ENCODE peak calls at places on chromosomes 2 and 18, in ten cellular contexts. S is left lung, Q is fibroblast of villous mesenchyme, X is keratinocyte, G is neural progenitor cell, O is AG04450, F is A673, Y is fibroblast of lung, Z is left ventricle myocardium inferior, J is sigmoid colon. U is an unnamed sample.

GRCh38 chr18:23528580-23529472 is 25.5 kb downstream of the RMC1 start:
- DNase-seq in S (no peak), Q (peak; percentile 97), X (no peak), G (no peak), O (no peak), F (no peak), Y (peak; percentile 38), Z (peak; percentile 52), J (peak; percentile 77), U (no peak)

GRCh38 chr2:207765960-207766582 is 3.6 kb downstream of the FZD5 start:
- DNase-seq in S (no peak), Q (no peak), X (no peak), G (peak; percentile 64), O (no peak), F (no peak), Y (no peak), Z (no peak), J (no peak), U (no peak)

GRCh38 chr2:215022418-215022817 is 116.0 kb downstream of the ABCA12 start:
- DNase-seq in S (no peak), Q (no peak), X (no peak), G (no peak), O (no peak), F (peak; percentile 48), Y (peak; percentile 83), Z (no peak), J (no peak), U (peak; percentile 43)

GRCh38 chr2:2901384-2902345 is 476.0 kb downstream of the EIPR1 start:
- DNase-seq in S (no peak), Q (no peak), X (no peak), G (no peak), O (no peak), F (peak; percentile 46), Y (no peak), Z (no peak), J (no peak), U (no peak)

GRCh38 chr2:68466361-68466777 is 725 bp downstream of the FBXO48 start:
- DNase-seq in S (no peak), Q (peak; percentile 56), X (peak; percentile 73), G (peak; percentile 44), O (peak; percentile 38), F (no peak), Y (peak; percentile 91), Z (no peak), J (no peak), U (peak; percentile 84)

GRCh38 chr2:230958803-230959756 is 34.0 kb upstream of the GPR55 start:
- DNase-seq in S (no peak), Q (no peak), X (no peak), G (no peak), O (no peak), F (no peak), Y (no peak), Z (no peak), J (no peak), U (no peak)

GRCh38 chr18:47490882-47491281 is 239.4 kb upstream of the SKOR2 start:
- DNase-seq in S (no peak), Q (no peak), X (no peak), G (no peak), O (no peak), F (no peak), Y (no peak), Z (no peak), J (no peak), U (no peak)

GRCh38 chr2:47249427-47249826 is 94.3 kb upstream of the STPG4 start:
- DNase-seq in S (no peak), Q (no peak), X (no peak), G (no peak), O (no peak), F (no peak), Y (peak; percentile 38), Z (no peak), J (no peak), U (peak; percentile 58)

GRCh38 chr2:14676371-14676770 is 43.9 kb downstream of the LRATD1 start:
- DNase-seq in S (no peak), Q (no peak), X (no peak), G (no peak), O (no peak), F (no peak), Y (no peak), Z (no peak), J (no peak), U (no peak)

GRCh38 chr18:76873713-76874112 is 51.4 kb downstream of the ZNF236 start:
- DNase-seq in S (no peak), Q (no peak), X (no peak), G (no peak), O (no peak), F (no peak), Y (no peak), Z (no peak), J (no peak), U (no peak)

GRCh38 chr2:25304339-25304728 is 37.4 kb downstream of the DNMT3A start:
- DNase-seq in S (no peak), Q (peak; percentile 56), X (no peak), G (no peak), O (no peak), F (peak; percentile 69), Y (no peak), Z (no peak), J (no peak), U (no peak)

GRCh38 chr2:179207047-179207446 is 57.6 kb downstream of the SESTD1 start:
- DNase-seq in S (no peak), Q (no peak), X (no peak), G (no peak), O (no peak), F (no peak), Y (no peak), Z (no peak), J (no peak), U (no peak)

GRCh38 chr2:34004936-34005335 is 405.8 kb upstream of the FAM98A start:
- DNase-seq in S (no peak), Q (no peak), X (no peak), G (peak; percentile 53), O (no peak), F (no peak), Y (no peak), Z (no peak), J (no peak), U (no peak)

GRCh38 chr2:128664499-128664971 is 345.9 kb upstream of the HS6ST1 start:
- DNase-seq in S (no peak), Q (no peak), X (no peak), G (peak; percentile 30), O (no peak), F (no peak), Y (no peak), Z (no peak), J (no peak), U (no peak)

GRCh38 chr2:9170458-9171130 is 36.0 kb upstream of the ASAP2 start:
- DNase-seq in S (no peak), Q (no peak), X (no peak), G (no peak), O (no peak), F (no peak), Y (no peak), Z (no peak), J (no peak), U (peak; percentile 69)

GRCh38 chr2:236569593-236569973 is at the start of gene ACKR3:
- DNase-seq in S (peak; percentile 82), Q (peak; percentile 52), X (peak; percentile 42), G (peak; percentile 87), O (no peak), F (peak; percentile 71), Y (peak; percentile 90), Z (peak; percentile 75), J (peak; percentile 92), U (peak; percentile 91)
- H3K4me3 ChIP-seq in S (peak within 1 kb of the TSS; percentile 44), Q (no peak within 1 kb of the TSS), X (peak within 1 kb of the TSS; percentile 57), G (peak within 1 kb of the TSS; percentile 33), O (no peak within 1 kb of the TSS), F (peak within 1 kb of the TSS; percentile 21), Y (no peak within 1 kb of the TSS), Z (peak within 1 kb of the TSS; percentile 77), J (peak within 1 kb of the TSS; percentile 44), U (peak within 1 kb of the TSS; percentile 57)

GRCh38 chr2:96549967-96550786 is 13.6 kb downstream of the ARID5A start:
- DNase-seq in S (no peak), Q (no peak), X (no peak), G (peak; percentile 55), O (no peak), F (no peak), Y (no peak), Z (peak; percentile 64), J (peak; percentile 59), U (peak; percentile 55)
- TF ChIP-seq CTCF in S (peak; percentile 47), Q (no peak), X (no peak), G (peak; percentile 61), O (no peak), F (no peak), Y (no peak), Z (peak; percentile 71), J (no peak), U (no peak)

DNA sequence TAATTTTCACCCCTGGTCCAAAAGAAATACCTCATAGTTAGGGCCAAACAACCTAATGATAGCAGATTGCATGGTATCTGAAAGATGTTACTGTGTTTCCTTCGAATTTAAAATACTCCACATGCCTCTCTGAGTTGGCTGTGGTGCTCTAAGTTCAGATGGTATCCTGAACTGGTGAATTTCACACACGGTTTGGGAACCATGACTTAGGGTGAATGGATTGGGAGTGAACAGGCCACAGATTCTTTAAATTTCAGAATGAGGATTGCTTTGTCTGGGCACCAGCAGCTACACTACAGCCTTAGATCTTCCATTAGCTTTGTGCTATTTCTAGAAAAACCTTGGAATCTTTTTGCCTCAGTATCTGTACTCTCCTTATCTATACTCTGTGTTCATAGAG is 6.2 kb downstream of the GMCL1 start:
- DNase-seq in S (no peak), Q (no peak), X (no peak), G (no peak), O (no peak), F (no peak), Y (no peak), Z (no peak), J (no peak), U (no peak)
- H3K4me3 ChIP-seq in S (no peak overlapping the region), Q (no peak overlapping the region), X (no peak overlapping the region), G (no peak overlapping the region), O (no peak overlapping the region), F (no peak overlapping the region), Y (no peak overlapping the region), Z (no peak overlapping the region), J (no peak overlapping the region), U (no peak overlapping the region)

DNA sequence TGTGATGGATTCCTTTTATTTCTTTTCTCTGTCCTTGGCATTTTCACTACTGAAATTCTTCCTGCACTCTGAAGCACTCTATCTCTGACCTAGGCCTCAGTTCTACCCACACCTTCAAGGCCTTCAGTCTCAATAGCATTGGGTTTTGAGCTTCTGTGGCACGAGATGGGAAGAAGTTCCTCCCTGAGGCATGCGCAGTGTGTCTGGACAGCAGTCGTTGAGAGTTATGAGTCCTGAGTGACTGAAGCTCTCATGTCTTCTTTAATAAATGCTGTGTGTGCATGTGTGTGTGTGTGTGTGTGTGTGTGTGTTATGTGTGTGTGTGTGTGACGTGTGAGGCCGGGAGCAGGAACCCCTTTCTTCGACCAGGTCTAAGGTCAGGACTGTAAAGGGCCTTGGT is 95.8 kb upstream of the DAPL1 start:
- DNase-seq in S (no peak), Q (no peak), X (no peak), G (no peak), O (no peak), F (no peak), Y (no peak), Z (no peak), J (no peak), U (no peak)
- TF ChIP-seq CTCF in S (no peak), Q (no peak), X (no peak), G (no peak), O (no peak), F (no peak), Y (no peak), Z (no peak), J (no peak), U (no peak)